ENCODE peak calls at places on chromosomes 13 and 19, in ten cellular contexts. H, S, E, O, U, A, G, D, Y and V are unnamed samples.

GRCh38 chr13:54852831-54853230 is 1824.2 kb downstream of the OLFM4 start:
- DNase-seq in H (no peak), S (no peak), E (no peak), O (no peak), U (no peak), A (no peak), G (no peak), D (no peak), Y (no peak), V (no peak)

GRCh38 chr13:76889254-76889653 is 3.0 kb upstream of the KCTD12 start:
- DNase-seq in H (no peak), S (no peak), E (no peak), O (no peak), U (no peak), A (no peak), G (no peak), D (no peak), Y (no peak), V (no peak)

GRCh38 chr13:19155321-19155861 is 26.2 kb downstream of the TUBA3C start:
- DNase-seq in H (no peak), S (no peak), E (no peak), O (no peak), U (no peak), A (no peak), G (no peak), D (no peak), Y (no peak), V (no peak)

GRCh38 chr13:23087884-23088283 is 92.9 kb upstream of the SGCG start:
- DNase-seq in H (no peak), S (no peak), E (peak; percentile 32), O (peak; percentile 33), U (peak; percentile 35), A (peak; percentile 39), G (no peak), D (peak; percentile 45), Y (peak; percentile 20), V (peak; percentile 10)

GRCh38 chr19:31406106-31406505 is 56.9 kb upstream of the TSHZ3 start:
- DNase-seq in H (no peak), S (no peak), E (no peak), O (no peak), U (no peak), A (no peak), G (no peak), D (no peak), Y (no peak), V (no peak)

GRCh38 chr19:36032251-36033104 is at the start of gene CLIP3:
- DNase-seq in H (peak; percentile 86), S (peak; percentile 88), E (peak; percentile 79), O (peak; percentile 84), U (no peak), A (peak; percentile 74), G (peak; percentile 80), D (peak; percentile 88), Y (peak; percentile 62), V (peak; percentile 71)

GRCh38 chr13:36552334-36552733 is 120.0 kb downstream of the CCNA1 start:
- DNase-seq in H (no peak), S (no peak), E (no peak), O (no peak), U (no peak), A (no peak), G (no peak), D (no peak), Y (no peak), V (no peak)

GRCh38 chr13:31970237-31970930 is 61.2 kb upstream of the FRY start:
- DNase-seq in H (no peak), S (no peak), E (no peak), O (peak; percentile 8), U (no peak), A (peak; percentile 73), G (no peak), D (peak; percentile 88), Y (peak; percentile 93), V (peak; percentile 74)

GRCh38 chr19:45103200-45103624 is 10.2 kb downstream of the PPP1R37 start:
- DNase-seq in H (no peak), S (no peak), E (no peak), O (peak; percentile 21), U (no peak), A (peak; percentile 23), G (no peak), D (peak; percentile 73), Y (no peak), V (peak; percentile 63)

GRCh38 chr19:19997656-19998268 is 41.5 kb downstream of the ZNF682 start:
- DNase-seq in H (no peak), S (no peak), E (no peak), O (no peak), U (no peak), A (no peak), G (no peak), D (no peak), Y (no peak), V (no peak)

GRCh38 chr13:112449545-112449930 is 73.4 kb downstream of the SPACA7 start:
- DNase-seq in H (peak; percentile 13), S (no peak), E (no peak), O (no peak), U (no peak), A (no peak), G (peak; percentile 46), D (no peak), Y (no peak), V (no peak)

GRCh38 chr13:61728468-61728867 is 312.8 kb upstream of the PCDH20 start:
- DNase-seq in H (no peak), S (no peak), E (peak; percentile 34), O (peak; percentile 71), U (no peak), A (peak; percentile 79), G (no peak), D (no peak), Y (no peak), V (peak; percentile 30)

GRCh38 chr13:98487016-98487415 is 89.9 kb downstream of the STK24 start:
- DNase-seq in H (no peak), S (no peak), E (no peak), O (no peak), U (no peak), A (no peak), G (no peak), D (peak; percentile 82), Y (peak; percentile 53), V (no peak)

GRCh38 chr19:34310494-34310981 is 54.5 kb upstream of the GPI start:
- DNase-seq in H (no peak), S (no peak), E (no peak), O (no peak), U (no peak), A (no peak), G (no peak), D (no peak), Y (no peak), V (no peak)

GRCh38 chr13:109782066-109782822 is 4.1 kb downstream of the IRS2 start:
- DNase-seq in H (no peak), S (no peak), E (no peak), O (no peak), U (no peak), A (no peak), G (peak; percentile 47), D (peak; percentile 33), Y (no peak), V (no peak)

GRCh38 chr13:33349314-33349995 is 63.9 kb upstream of the STARD13 start:
- DNase-seq in H (peak; percentile 74), S (no peak), E (no peak), O (no peak), U (no peak), A (no peak), G (peak; percentile 49), D (peak; percentile 20), Y (no peak), V (no peak)

GRCh38 chr13:33348366-33348765 is 62.8 kb upstream of the STARD13 start:
- DNase-seq in H (no peak), S (no peak), E (no peak), O (peak; percentile 23), U (no peak), A (peak; percentile 42), G (no peak), D (peak; percentile 37), Y (peak; percentile 85), V (peak; percentile 27)

GRCh38 chr13:33341861-33342452 is 56.4 kb upstream of the STARD13 start:
- DNase-seq in H (no peak), S (no peak), E (no peak), O (no peak), U (no peak), A (no peak), G (no peak), D (no peak), Y (no peak), V (no peak)

GRCh38 chr13:33347866-33348265 is 62.3 kb upstream of the STARD13 start:
- DNase-seq in H (no peak), S (no peak), E (no peak), O (no peak), U (no peak), A (no peak), G (no peak), D (no peak), Y (no peak), V (no peak)

GRCh38 chr13:33345842-33346241 is 60.3 kb upstream of the STARD13 start:
- DNase-seq in H (no peak), S (no peak), E (no peak), O (no peak), U (no peak), A (no peak), G (no peak), D (peak; percentile 11), Y (no peak), V (no peak)
- H3K4me3 ChIP-seq in H (no peak overlapping the region), S (no peak overlapping the region), E (no peak overlapping the region), O (no peak overlapping the region), U (no peak overlapping the region), A (no peak overlapping the region), G (no peak overlapping the region), D (no peak overlapping the region), Y (no peak overlapping the region), V (no peak overlapping the region)

DNA sequence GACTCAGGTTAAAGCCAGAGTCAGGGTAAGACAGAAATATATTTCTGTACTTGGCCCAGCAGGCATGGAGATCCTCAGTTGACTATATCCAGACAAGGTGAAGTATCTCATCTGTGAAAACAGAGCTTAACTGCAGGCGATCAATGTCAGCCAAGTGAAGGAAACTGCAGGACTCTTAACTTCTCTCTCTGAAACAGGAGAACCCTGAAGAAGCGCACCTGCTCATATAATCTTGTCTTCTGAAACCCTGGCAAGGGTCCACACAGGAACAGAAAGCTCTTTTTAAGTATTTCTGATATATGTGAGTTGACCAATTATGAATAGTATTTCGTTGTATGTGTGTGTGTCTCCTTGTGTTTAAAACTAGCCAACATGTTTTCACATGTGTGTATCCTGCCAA is 504.8 kb upstream of the SLITRK5 start:
- DNase-seq in H (no peak), S (no peak), E (no peak), O (no peak), U (no peak), A (no peak), G (no peak), D (no peak), Y (no peak), V (no peak)
- TF ChIP-seq CTCF in H (no peak), S (no peak), E (no peak), O (no peak), U (no peak), A (no peak), G (no peak), D (no peak), Y (no peak), V (no peak)

GRCh38 chr19:48674921-48675824 is 2.4 kb upstream of the NTN5 start:
- DNase-seq in H (peak; percentile 88), S (peak; percentile 84), E (peak; percentile 93), O (peak; percentile 86), U (peak; percentile 76), A (peak; percentile 87), G (peak; percentile 84), D (peak; percentile 87), Y (peak; percentile 72), V (peak; percentile 85)
- H3K4me3 ChIP-seq in H (no peak overlapping the region), S (no peak overlapping the region), E (no peak overlapping the region), O (no peak overlapping the region), U (no peak overlapping the region), A (no peak overlapping the region), G (peak overlapping the region; percentile 11), D (no peak overlapping the region), Y (no peak overlapping the region), V (no peak overlapping the region)

GRCh38 chr19:54464624-54465266 is 1.2 kb upstream of the LENG9 start:
- DNase-seq in H (peak; percentile 96), S (peak; percentile 83), E (peak; percentile 96), O (peak; percentile 92), U (peak; percentile 69), A (peak; percentile 82), G (peak; percentile 94), D (peak; percentile 94), Y (peak; percentile 63), V (peak; percentile 86)
- TF ChIP-seq CTCF in H (no peak), S (no peak), E (no peak), O (no peak), U (no peak), A (no peak), G (no peak), D (no peak), Y (no peak), V (no peak)